ENCODE peak calls at places on chromosomes 5 and 9, in six cellular contexts. One of them, this sample, is unnamed.

GRCh38 chr5:110785356-110785755 is 46.5 kb downstream of the SLC25A46 start:
- DNase-seq in IMR-90: peak
- DNase-seq in AG04450: no peak
- DNase-seq in fibroblast of lung: peak
- DNase-seq in astrocyte: peak
- DNase-seq in HCT116: no peak
- DNase-seq in this sample: peak

GRCh38 chr5:67487862-67488261 is 291.3 kb upstream of the CD180 start:
- DNase-seq in fibroblast of lung: no peak
- DNase-seq in HCT116: no peak
- DNase-seq in AG04450: no peak
- DNase-seq in IMR-90: no peak
- DNase-seq in astrocyte: no peak
- DNase-seq in this sample: no peak

GRCh38 chr5:96344678-96345612 is 88.1 kb downstream of the PCSK1 start:
- DNase-seq in HCT116: peak
- DNase-seq in astrocyte: peak
- DNase-seq in fibroblast of lung: peak
- DNase-seq in AG04450: peak
- DNase-seq in IMR-90: peak
- DNase-seq in this sample: peak

GRCh38 chr9:37752646-37753488 is 738 bp upstream of the TRMT10B start:
- DNase-seq in AG04450: no peak
- DNase-seq in IMR-90: no peak
- DNase-seq in HCT116: no peak
- DNase-seq in fibroblast of lung: no peak
- DNase-seq in astrocyte: no peak
- DNase-seq in this sample: no peak

GRCh38 chr5:53019320-53019719 is 30.2 kb downstream of the ITGA2 start:
- DNase-seq in HCT116: peak
- DNase-seq in fibroblast of lung: peak
- DNase-seq in AG04450: no peak
- DNase-seq in IMR-90: peak
- DNase-seq in astrocyte: peak
- DNase-seq in this sample: peak

GRCh38 chr5:159773062-159773924 is 143.0 kb upstream of the ADRA1B start:
- DNase-seq in astrocyte: peak
- DNase-seq in HCT116: peak
- DNase-seq in IMR-90: peak
- DNase-seq in fibroblast of lung: peak
- DNase-seq in AG04450: peak
- DNase-seq in this sample: peak

GRCh38 chr5:73853091-73853490 is 227.1 kb downstream of the ARHGEF28 start:
- DNase-seq in HCT116: no peak
- DNase-seq in IMR-90: peak
- DNase-seq in AG04450: peak
- DNase-seq in astrocyte: peak
- DNase-seq in fibroblast of lung: peak
- DNase-seq in this sample: peak

GRCh38 chr5:181261320-181262085 is 560 bp upstream of the TRIM52 start:
- DNase-seq in IMR-90: peak
- DNase-seq in HCT116: peak
- DNase-seq in fibroblast of lung: peak
- DNase-seq in astrocyte: peak
- DNase-seq in AG04450: no peak
- DNase-seq in this sample: peak

GRCh38 chr5:180820788-180821321 is 18.2 kb upstream of the MGAT1 start:
- DNase-seq in fibroblast of lung: no peak
- DNase-seq in AG04450: no peak
- DNase-seq in IMR-90: peak
- DNase-seq in HCT116: no peak
- DNase-seq in astrocyte: no peak
- DNase-seq in this sample: peak

GRCh38 chr9:89802809-89803355 is 198.1 kb downstream of the GADD45G start:
- DNase-seq in IMR-90: no peak
- DNase-seq in HCT116: peak
- DNase-seq in astrocyte: no peak
- DNase-seq in AG04450: no peak
- DNase-seq in fibroblast of lung: peak
- DNase-seq in this sample: peak

GRCh38 chr9:91159664-91160121 is 202.0 kb downstream of the AUH start:
- DNase-seq in HCT116: no peak
- DNase-seq in IMR-90: no peak
- DNase-seq in astrocyte: no peak
- DNase-seq in fibroblast of lung: no peak
- DNase-seq in AG04450: no peak
- DNase-seq in this sample: no peak

GRCh38 chr5:122715095-122715494 is 59.8 kb upstream of the SNX2 start:
- DNase-seq in HCT116: no peak
- DNase-seq in IMR-90: peak
- DNase-seq in astrocyte: peak
- DNase-seq in fibroblast of lung: peak
- DNase-seq in AG04450: no peak
- DNase-seq in this sample: peak

GRCh38 chr9:87543251-87543650 is 45.6 kb downstream of the DAPK1 start:
- DNase-seq in AG04450: no peak
- DNase-seq in HCT116: no peak
- DNase-seq in fibroblast of lung: peak
- DNase-seq in astrocyte: peak
- DNase-seq in IMR-90: no peak
- DNase-seq in this sample: peak

GRCh38 chr5:2695200-2695891 is 56.1 kb downstream of the IRX2 start:
- DNase-seq in HCT116: no peak
- DNase-seq in IMR-90: no peak
- DNase-seq in AG04450: no peak
- DNase-seq in fibroblast of lung: peak
- DNase-seq in astrocyte: peak
- DNase-seq in this sample: peak

GRCh38 chr5:174383196-174384178 is 338.0 kb downstream of the NSG2 start:
- DNase-seq in AG04450: no peak
- DNase-seq in HCT116: no peak
- DNase-seq in astrocyte: no peak
- DNase-seq in fibroblast of lung: no peak
- DNase-seq in IMR-90: peak
- DNase-seq in this sample: no peak

GRCh38 chr5:139764250-139764791 is 31.3 kb upstream of the PSD2 start:
- DNase-seq in astrocyte: no peak
- DNase-seq in IMR-90: no peak
- DNase-seq in HCT116: no peak
- DNase-seq in fibroblast of lung: no peak
- DNase-seq in AG04450: no peak
- DNase-seq in this sample: no peak

GRCh38 chr9:135345775-135346433 is 133.7 kb upstream of the PPP1R26 start:
- DNase-seq in astrocyte: no peak
- DNase-seq in AG04450: no peak
- DNase-seq in HCT116: no peak
- DNase-seq in IMR-90: no peak
- DNase-seq in fibroblast of lung: no peak
- DNase-seq in this sample: no peak

GRCh38 chr5:166980666-166981065 is 1310.8 kb upstream of the WWC1 start:
- DNase-seq in astrocyte: no peak
- DNase-seq in IMR-90: no peak
- DNase-seq in HCT116: no peak
- DNase-seq in fibroblast of lung: no peak
- DNase-seq in AG04450: no peak
- DNase-seq in this sample: no peak

GRCh38 chr5:166977916-166978434 is 1313.5 kb upstream of the WWC1 start:
- DNase-seq in fibroblast of lung: no peak
- DNase-seq in IMR-90: no peak
- DNase-seq in AG04450: no peak
- DNase-seq in HCT116: no peak
- DNase-seq in astrocyte: no peak
- DNase-seq in this sample: no peak

GRCh38 chr5:166979576-166979975 is 1311.9 kb upstream of the WWC1 start:
- DNase-seq in fibroblast of lung: no peak
- DNase-seq in astrocyte: no peak
- DNase-seq in AG04450: no peak
- DNase-seq in IMR-90: no peak
- DNase-seq in HCT116: no peak
- DNase-seq in this sample: no peak
- H3K4me3 ChIP-seq in fibroblast of lung: peak
- H3K4me3 ChIP-seq in astrocyte: peak
- H3K4me3 ChIP-seq in AG04450: no peak
- H3K4me3 ChIP-seq in IMR-90: no peak
- H3K4me3 ChIP-seq in HCT116: no peak
- H3K4me3 ChIP-seq in this sample: peak

DNA sequence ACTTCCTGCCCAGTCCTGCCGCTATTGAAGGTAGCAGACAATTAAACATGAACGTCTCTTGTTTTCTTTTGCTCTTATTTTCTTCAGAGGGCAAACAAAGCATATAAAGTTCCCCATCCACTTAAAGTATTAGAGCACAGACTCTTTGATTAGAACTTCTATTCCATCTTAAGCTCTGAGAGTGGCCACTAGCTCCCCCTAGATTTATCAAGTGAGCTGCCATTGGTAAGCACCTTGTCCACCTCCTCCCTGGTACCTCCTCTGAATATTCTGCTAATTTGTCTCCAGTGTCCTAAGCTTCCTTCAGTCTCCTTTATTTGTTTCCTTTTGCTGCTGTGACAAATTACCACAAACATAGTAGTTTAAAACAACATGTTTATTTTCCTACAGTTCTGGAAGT is 264.3 kb upstream of the KCNN2 start:
- DNase-seq in IMR-90: no peak
- DNase-seq in fibroblast of lung: no peak
- DNase-seq in HCT116: no peak
- DNase-seq in AG04450: no peak
- DNase-seq in astrocyte: no peak
- DNase-seq in this sample: no peak
- TF ChIP-seq CTCF in IMR-90: no peak
- TF ChIP-seq CTCF in fibroblast of lung: no peak
- TF ChIP-seq CTCF in HCT116: peak
- TF ChIP-seq CTCF in AG04450: no peak
- TF ChIP-seq CTCF in astrocyte: no peak
- TF ChIP-seq CTCF in this sample: no peak

DNA sequence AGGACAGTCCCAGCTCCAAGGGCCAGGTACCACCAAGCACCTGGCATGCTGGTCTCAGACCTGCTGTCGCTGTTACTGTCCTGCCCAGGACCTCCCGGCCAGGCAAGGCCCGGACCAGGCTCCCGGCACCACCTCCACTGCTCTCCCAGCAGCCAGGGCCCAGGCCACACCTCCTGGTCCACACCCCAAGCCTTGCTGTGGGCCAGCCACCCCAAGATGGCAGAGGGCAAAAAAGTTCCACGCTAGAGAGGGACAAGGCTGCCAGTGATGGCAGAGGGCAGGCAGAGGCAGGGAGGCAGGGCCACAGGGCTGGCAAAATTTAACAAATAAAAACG is 1.1 kb downstream of the DNLZ start:
- DNase-seq in IMR-90: no peak
- DNase-seq in astrocyte: no peak
- DNase-seq in HCT116: no peak
- DNase-seq in AG04450: no peak
- DNase-seq in fibroblast of lung: no peak
- DNase-seq in this sample: no peak
- H3K4me3 ChIP-seq in IMR-90: no peak
- H3K4me3 ChIP-seq in astrocyte: peak
- H3K4me3 ChIP-seq in HCT116: peak
- H3K4me3 ChIP-seq in AG04450: no peak
- H3K4me3 ChIP-seq in fibroblast of lung: no peak
- H3K4me3 ChIP-seq in this sample: no peak

GRCh38 chr5:155822177-155822576 is 504.8 kb upstream of the SGCD start:
- DNase-seq in fibroblast of lung: no peak
- DNase-seq in HCT116: no peak
- DNase-seq in astrocyte: no peak
- DNase-seq in AG04450: no peak
- DNase-seq in IMR-90: no peak
- DNase-seq in this sample: no peak
- TF ChIP-seq CTCF in fibroblast of lung: no peak
- TF ChIP-seq CTCF in HCT116: no peak
- TF ChIP-seq CTCF in astrocyte: no peak
- TF ChIP-seq CTCF in AG04450: no peak
- TF ChIP-seq CTCF in IMR-90: no peak
- TF ChIP-seq CTCF in this sample: no peak

GRCh38 chr9:137068539-137069507 is 1.5 kb downstream of the SAPCD2 start:
- DNase-seq in astrocyte: no peak
- DNase-seq in AG04450: no peak
- DNase-seq in HCT116: no peak
- DNase-seq in fibroblast of lung: no peak
- DNase-seq in IMR-90: no peak
- DNase-seq in this sample: no peak

GRCh38 chr9:137067860-137068538 is 2.4 kb downstream of the SAPCD2 start:
- DNase-seq in IMR-90: peak
- DNase-seq in AG04450: no peak
- DNase-seq in astrocyte: peak
- DNase-seq in fibroblast of lung: peak
- DNase-seq in HCT116: peak
- DNase-seq in this sample: peak

GRCh38 chr9:137070201-137070905 is at the start of gene SAPCD2:
- DNase-seq in AG04450: peak
- DNase-seq in HCT116: peak
- DNase-seq in IMR-90: peak
- DNase-seq in fibroblast of lung: peak
- DNase-seq in astrocyte: peak
- DNase-seq in this sample: peak

GRCh38 chr9:137070906-137071275 is 534 bp upstream of the SAPCD2 start:
- DNase-seq in fibroblast of lung: no peak
- DNase-seq in AG04450: no peak
- DNase-seq in astrocyte: no peak
- DNase-seq in IMR-90: no peak
- DNase-seq in HCT116: no peak
- DNase-seq in this sample: no peak

GRCh38 chr9:137069508-137070071 is 767 bp downstream of the SAPCD2 start:
- DNase-seq in HCT116: no peak
- DNase-seq in astrocyte: no peak
- DNase-seq in IMR-90: no peak
- DNase-seq in AG04450: no peak
- DNase-seq in fibroblast of lung: no peak
- DNase-seq in this sample: no peak
- H3K4me3 ChIP-seq in HCT116: peak
- H3K4me3 ChIP-seq in astrocyte: peak
- H3K4me3 ChIP-seq in IMR-90: peak
- H3K4me3 ChIP-seq in AG04450: peak
- H3K4me3 ChIP-seq in fibroblast of lung: peak
- H3K4me3 ChIP-seq in this sample: no peak